ENCODE peak calls at places on chromosomes 2 and 18, in six cellular contexts. C is fibroblast of lung, X is colonic mucosa, J is HCT116, R is IMR-90, G is astrocyte. B is an unnamed sample.

GRCh38 chr2:190716176-190716807 is 67.4 kb downstream of the NAB1 start:
- DNase-seq in C (no peak), J (no peak), X (no peak), R (no peak), G (peak), B (no peak)

GRCh38 chr2:109185801-109186570 is 57.0 kb downstream of the SH3RF3 start:
- DNase-seq in C (peak), G (peak), R (peak), J (no peak), X (no peak), B (no peak)

GRCh38 chr2:182144039-182144779 is 158.6 kb downstream of the PPP1R1C start:
- DNase-seq in R (no peak), C (no peak), X (no peak), J (no peak), G (peak), B (no peak)

GRCh38 chr2:19356545-19357382 is 1.7 kb downstream of the OSR1 start:
- DNase-seq in X (no peak), J (no peak), G (no peak), C (peak), R (peak), B (no peak)

GRCh38 chr18:74387362-74387761 is 69.7 kb downstream of the DIPK1C start:
- DNase-seq in G (no peak), X (no peak), R (no peak), C (no peak), J (no peak), B (no peak)

GRCh38 chr2:235988271-235989015 is 179.7 kb downstream of the GBX2 start:
- DNase-seq in J (no peak), G (no peak), R (no peak), C (no peak), X (no peak), B (no peak)

GRCh38 chr2:127027715-127028114 is 79.2 kb downstream of the BIN1 start:
- DNase-seq in X (no peak), J (no peak), C (no peak), R (no peak), G (no peak), B (no peak)

GRCh38 chr2:206432432-206433082 is 10.8 kb upstream of the ADAM23 start:
- DNase-seq in X (no peak), R (no peak), G (no peak), J (no peak), C (no peak), B (no peak)

GRCh38 chr2:149490296-149490695 is 97.3 kb downstream of the MMADHC start:
- DNase-seq in G (peak), R (no peak), X (no peak), C (peak), J (no peak), B (no peak)

DNA sequence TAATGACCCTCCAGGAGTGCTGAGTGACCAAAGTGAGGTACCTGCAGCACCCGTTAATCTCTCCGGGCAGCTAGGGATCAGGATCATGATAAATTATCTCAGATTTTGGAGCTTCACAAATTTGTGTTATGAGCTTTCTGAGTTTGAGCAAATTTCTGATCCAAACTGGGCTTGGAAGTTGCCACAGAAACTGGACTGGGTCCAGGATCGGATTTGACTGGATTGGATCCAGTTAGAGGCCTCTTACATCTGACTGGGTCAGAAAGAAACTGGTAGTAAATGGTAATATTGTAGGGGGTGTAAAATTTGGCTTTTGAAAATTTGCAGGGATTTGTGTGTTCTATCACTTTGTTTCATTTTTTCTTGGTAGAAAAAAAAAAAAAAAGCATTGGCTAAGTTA is 19.7 kb upstream of the CAPN13 start:
- DNase-seq in R (no peak), X (no peak), J (no peak), C (no peak), G (no peak), B (no peak)
- H3K9ac ChIP-seq in R (no peak), X (no peak), J (no peak), C (no peak), G (no peak), B (no peak)

DNA sequence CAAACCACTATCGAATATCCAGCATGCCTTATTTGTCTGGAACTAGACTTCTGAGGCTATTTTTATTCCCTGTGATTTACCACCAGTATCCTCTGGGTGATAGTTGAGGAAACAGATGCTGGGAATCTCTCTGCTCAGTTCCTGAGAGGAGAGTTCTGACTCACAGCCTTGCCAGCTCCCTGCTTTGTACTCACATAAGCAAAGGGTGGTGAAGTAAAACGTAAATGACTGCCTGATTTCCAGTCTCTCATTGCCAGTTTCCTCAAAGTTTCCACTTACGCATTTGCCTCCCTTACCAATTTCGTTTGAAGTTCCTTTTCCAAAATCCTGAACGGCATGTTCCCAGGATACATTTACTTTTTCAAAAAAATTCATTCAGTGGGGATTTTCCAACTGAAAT is 69.2 kb upstream of the HNRNPA3 start:
- DNase-seq in C (peak), R (peak), X (no peak), G (peak), J (no peak), B (no peak)
- H3K9ac ChIP-seq in C (no peak), R (no peak), X (no peak), G (no peak), J (no peak), B (no peak)

GRCh38 chr2:20439193-20439475 is 7.7 kb upstream of the RHOB start:
- DNase-seq in X (peak), J (no peak), C (peak), R (peak), G (no peak), B (no peak)
- H3K9ac ChIP-seq in X (peak), J (peak), C (no peak), R (no peak), G (peak), B (no peak)

GRCh38 chr2:143934913-143935310 is 585.0 kb downstream of the ZEB2 start:
- DNase-seq in G (no peak), J (no peak), R (peak), X (no peak), C (peak), B (no peak)

GRCh38 chr2:143940720-143941119 is 579.2 kb downstream of the ZEB2 start:
- DNase-seq in J (no peak), R (no peak), C (no peak), G (no peak), X (no peak), B (no peak)

GRCh38 chr2:143936758-143937562 is 583.0 kb downstream of the ZEB2 start:
- DNase-seq in C (peak), X (no peak), R (peak), G (peak), J (no peak), B (peak)

GRCh38 chr2:143939976-143940375 is 579.9 kb downstream of the ZEB2 start:
- DNase-seq in X (no peak), J (no peak), R (peak), C (peak), G (peak), B (no peak)

GRCh38 chr2:143937563-143938346 is 582.2 kb downstream of the ZEB2 start:
- DNase-seq in X (no peak), J (no peak), R (no peak), G (peak), C (peak), B (peak)
- H3K9ac ChIP-seq in X (peak), J (no peak), R (peak), G (peak), C (peak), B (peak)

GRCh38 chr2:37654932-37655331 is 16.5 kb downstream of the CDC42EP3 start:
- DNase-seq in R (no peak), C (no peak), G (peak), J (no peak), X (no peak), B (peak)

GRCh38 chr2:37654419-37654818 is 17.0 kb downstream of the CDC42EP3 start:
- DNase-seq in J (no peak), C (no peak), R (no peak), G (no peak), X (no peak), B (peak)

GRCh38 chr2:37653093-37653492 is 18.3 kb downstream of the CDC42EP3 start:
- DNase-seq in J (no peak), C (no peak), G (no peak), R (no peak), X (no peak), B (peak)

GRCh38 chr2:37655442-37655841 is 16.0 kb downstream of the CDC42EP3 start:
- DNase-seq in G (no peak), X (no peak), C (no peak), J (no peak), R (no peak), B (peak)

DNA sequence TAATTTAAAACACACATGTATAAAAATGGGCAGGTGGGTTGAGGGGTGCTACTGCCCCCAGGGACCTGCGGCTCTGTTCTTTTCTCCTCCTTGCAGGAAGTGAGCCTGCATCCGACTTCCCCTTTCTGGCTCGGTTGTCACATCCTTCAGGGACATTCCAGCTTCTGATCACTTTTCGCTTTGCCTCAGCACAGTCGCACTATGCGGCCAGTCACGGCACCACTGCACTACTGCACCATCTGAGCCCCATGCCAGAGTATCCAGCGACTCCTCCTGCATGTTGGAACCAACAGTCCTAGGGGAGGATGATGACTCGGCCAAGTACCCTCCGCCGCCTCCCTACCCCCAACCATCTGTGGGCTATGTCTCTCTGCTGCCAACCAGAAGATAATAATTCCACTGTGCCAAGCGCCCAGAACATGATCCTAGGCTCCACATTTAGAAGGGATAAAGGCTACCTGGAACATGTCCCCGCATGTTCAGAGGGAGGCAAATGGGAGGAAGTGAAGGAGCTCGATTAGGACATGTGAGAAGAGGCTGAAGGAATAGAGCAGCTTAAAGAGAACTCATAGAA is 17.6 kb downstream of the CDC42EP3 start:
- DNase-seq in R (no peak), J (no peak), C (no peak), X (no peak), G (no peak), B (peak)
- H3K9ac ChIP-seq in R (no peak), J (no peak), C (no peak), X (peak), G (peak), B (peak)

GRCh38 chr2:197480165-197481036 is 19.2 kb downstream of the HSPD1 start:
- DNase-seq in R (no peak), X (no peak), C (no peak), G (no peak), J (no peak), B (no peak)
- H3K9ac ChIP-seq in R (no peak), X (no peak), C (no peak), G (no peak), J (no peak), B (no peak)

GRCh38 chr2:6442252-6442651 is 423.5 kb downstream of the CMPK2 start:
- DNase-seq in R (peak), C (no peak), X (no peak), J (no peak), G (peak), B (no peak)
- H3K9ac ChIP-seq in R (no peak), C (no peak), X (no peak), J (no peak), G (no peak), B (no peak)

GRCh38 chr2:159895258-159896209 is 97.5 kb upstream of the CD302 start:
- DNase-seq in R (peak), J (no peak), X (no peak), G (peak), C (peak), B (no peak)

GRCh38 chr2:159894145-159894838 is 96.3 kb upstream of the CD302 start:
- DNase-seq in J (no peak), C (no peak), R (no peak), X (no peak), G (no peak), B (no peak)

GRCh38 chr2:159897720-159898119 is 99.7 kb upstream of the CD302 start:
- DNase-seq in G (no peak), X (no peak), R (no peak), J (no peak), C (no peak), B (no peak)

GRCh38 chr2:159900343-159900742 is 102.3 kb upstream of the CD302 start:
- DNase-seq in J (no peak), X (no peak), R (no peak), C (no peak), G (no peak), B (no peak)

GRCh38 chr2:159897081-159897480 is 99.1 kb upstream of the CD302 start:
- DNase-seq in J (no peak), C (no peak), R (no peak), X (no peak), G (no peak), B (no peak)
- H3K9ac ChIP-seq in J (no peak), C (no peak), R (no peak), X (no peak), G (no peak), B (no peak)

GRCh38 chr2:101442667-101443061 is 32.2 kb downstream of the RFX8 start:
- DNase-seq in G (no peak), C (no peak), J (peak), X (no peak), R (no peak), B (no peak)
- H3K9ac ChIP-seq in G (peak), C (no peak), J (no peak), X (no peak), R (no peak), B (no peak)

DNA sequence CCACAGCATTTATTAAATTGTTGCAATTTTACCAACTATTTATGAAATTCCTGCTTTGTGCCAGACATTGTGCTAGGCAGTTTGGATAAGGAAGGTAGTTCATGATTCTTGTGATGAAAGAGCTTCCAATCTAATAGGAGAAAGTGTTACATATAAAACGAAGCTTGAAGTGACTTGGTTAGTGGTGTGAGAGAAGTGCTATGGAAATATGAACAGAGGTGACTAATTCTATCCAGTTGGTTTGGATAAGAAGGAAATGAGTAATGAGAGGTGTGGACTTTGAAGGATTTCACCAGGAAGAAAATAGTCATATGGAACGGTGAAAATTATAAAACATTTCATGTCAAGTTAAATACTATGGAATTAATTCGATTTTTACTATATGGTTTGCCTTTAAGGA is 48.6 kb downstream of the EML6 start:
- DNase-seq in C (peak), J (peak), X (no peak), G (peak), R (peak), B (no peak)
- H3K9ac ChIP-seq in C (no peak), J (peak), X (no peak), G (peak), R (no peak), B (no peak)